ENCODE peak calls at places on chromosome 4, in four cellular contexts. B, K, G and D are unnamed samples.

GRCh38 chr4:38660838-38661237 is 3.2 kb upstream of the KLF3 start:
- DNase-seq in G (no peak), K (no peak), B (no peak), D (no peak)

GRCh38 chr4:834368-835147 is 8.6 kb upstream of the CPLX1 start:
- DNase-seq in B (no peak), G (no peak), K (no peak), D (no peak)

GRCh38 chr4:188400456-188400855 is 261.2 kb downstream of the TRIML1 start:
- DNase-seq in K (no peak), G (no peak), B (no peak), D (no peak)

GRCh38 chr4:64417974-64418373 is 8.7 kb upstream of the TECRL start:
- DNase-seq in G (no peak), B (peak), K (peak), D (no peak)

GRCh38 chr4:85761803-85762202 is 286.9 kb downstream of the ARHGAP24 start:
- DNase-seq in K (peak), B (peak), G (no peak), D (peak)

GRCh38 chr4:144338148-144338547 is 197.6 kb upstream of the GYPA start:
- DNase-seq in G (no peak), B (no peak), K (no peak), D (peak)

GRCh38 chr4:151990201-151990600 is 229.4 kb upstream of the GATB start:
- DNase-seq in K (no peak), G (no peak), B (no peak), D (peak)

GRCh38 chr4:90515191-90515590 is 388.0 kb downstream of the CCSER1 start:
- DNase-seq in B (no peak), G (no peak), K (no peak), D (no peak)

GRCh38 chr4:83221897-83222441 is 62.6 kb downstream of the COQ2 start:
- DNase-seq in G (no peak), B (no peak), K (no peak), D (no peak)

GRCh38 chr4:8083086-8083825 is 75.4 kb downstream of the ABLIM2 start:
- DNase-seq in B (no peak), K (no peak), G (no peak), D (no peak)

GRCh38 chr4:40245794-40246546 is 49.1 kb downstream of the RHOH start:
- DNase-seq in G (no peak), B (no peak), K (no peak), D (no peak)

GRCh38 chr4:120699354-120699753 is 223.2 kb downstream of the PRDM5 start:
- DNase-seq in K (peak), G (no peak), B (no peak), D (no peak)

GRCh38 chr4:143512978-143513313 is 556 bp upstream of the SMARCA5 start:
- DNase-seq in B (no peak), G (no peak), K (no peak), D (no peak)

GRCh38 chr4:5217411-5217810 is 166.1 kb downstream of the STK32B start:
- DNase-seq in B (no peak), G (no peak), K (no peak), D (no peak)

GRCh38 chr4:164512124-164512523 is 241.8 kb upstream of the SMIM31 start:
- DNase-seq in K (no peak), G (no peak), B (no peak), D (no peak)

GRCh38 chr4:128803783-128804182 is 5.7 kb upstream of the JADE1 start:
- DNase-seq in K (no peak), B (no peak), G (no peak), D (no peak)

GRCh38 chr4:75598390-75598789 is 31.9 kb downstream of the CDKL2 start:
- DNase-seq in G (no peak), K (no peak), B (no peak), D (peak)

GRCh38 chr4:153705743-153706468 is 21.8 kb downstream of the TLR2 start:
- DNase-seq in K (no peak), B (no peak), G (no peak), D (no peak)

GRCh38 chr4:96736352-96736889 is 896.5 kb downstream of the PDHA2 start:
- DNase-seq in B (peak), G (no peak), K (no peak), D (peak)

GRCh38 chr4:69617083-69617694 is 22.3 kb downstream of the UGT2A2 start:
- DNase-seq in K (no peak), G (peak), B (peak), D (peak)

GRCh38 chr4:152668338-152668964 is 11.3 kb downstream of the TMEM154 start:
- DNase-seq in K (no peak), B (no peak), G (no peak), D (no peak)

GRCh38 chr4:152540293-152540674 is 4.4 kb upstream of the FBXW7 start:
- DNase-seq in G (no peak), K (no peak), B (no peak), D (no peak)

GRCh38 chr4:118180776-118181175 is 146.5 kb downstream of the NDST3 start:
- DNase-seq in G (no peak), B (no peak), K (no peak), D (no peak)

GRCh38 chr4:141131738-141132688 is 1.3 kb downstream of the RNF150 start:
- DNase-seq in G (peak), K (peak), B (peak), D (peak)

GRCh38 chr4:185247151-185247550 is 37.8 kb downstream of the SNX25 start:
- DNase-seq in G (no peak), K (no peak), B (no peak), D (peak)

GRCh38 chr4:16236402-16237023 is 10.2 kb upstream of the TAPT1 start:
- DNase-seq in K (no peak), G (no peak), B (no peak), D (no peak)

GRCh38 chr4:25290490-25291067 is 22.0 kb upstream of the ZCCHC4 start:
- DNase-seq in G (no peak), B (no peak), K (no peak), D (peak)

GRCh38 chr4:79241846-79242245 is 84.0 kb downstream of the NAA11 start:
- DNase-seq in B (peak), G (no peak), K (no peak), D (peak)

GRCh38 chr4:145840162-145840768 is 98.4 kb downstream of the ZNF827 start:
- DNase-seq in K (no peak), G (no peak), B (peak), D (peak)

GRCh38 chr4:4794421-4794820 is 65.0 kb upstream of the MSX1 start:
- DNase-seq in B (no peak), G (no peak), K (no peak), D (no peak)

GRCh38 chr4:165680821-165681220 is 192.2 kb upstream of the TLL1 start:
- DNase-seq in B (peak), G (no peak), K (no peak), D (peak)

GRCh38 chr4:84966382-84967291 is at the start of gene WDFY3:
- DNase-seq in B (peak), K (peak), G (peak), D (peak)

GRCh38 chr4:74223801-74224200 is 65.9 kb downstream of the MTHFD2L start:
- DNase-seq in B (peak), K (no peak), G (no peak), D (peak)

GRCh38 chr4:26124753-26125236 is 196.0 kb upstream of the RBPJ start:
- DNase-seq in K (no peak), B (no peak), G (no peak), D (no peak)

GRCh38 chr4:109184421-109184956 is 118.0 kb downstream of the COL25A1 start:
- DNase-seq in B (peak), G (no peak), K (peak), D (peak)

GRCh38 chr4:106149026-106149425 is 167.0 kb downstream of the TBCK start:
- DNase-seq in G (no peak), K (no peak), B (no peak), D (no peak)